ENCODE peak calls at places on chromosomes 4 and X, in nine cellular contexts. B, A, R, P, X, L, I, G and C are unnamed samples. For H3K4me1, the result is how much of the 10 kb centered on the place peaks cover.

GRCh38 chr4:139015948-139016451 is 419 bp downstream of the NOCT start:
- DNase-seq in B (no peak), A (peak), R (peak), P (peak), X (peak), L (no peak), I (peak), G (no peak), C (no peak)

GRCh38 chrX:35098419-35098818 is 155.8 kb downstream of the FAM47B start:
- DNase-seq in B (no peak), A (no peak), R (no peak), P (no peak), X (no peak), L (no peak), I (no peak), G (no peak), C (no peak)

GRCh38 chr4:16707874-16708273 is 190.6 kb downstream of the LDB2 start:
- DNase-seq in B (no peak), A (peak), R (no peak), P (no peak), X (no peak), L (no peak), I (no peak), G (no peak), C (no peak)

GRCh38 chr4:37685726-37686372 is 327 bp downstream of the RELL1 start:
- DNase-seq in B (peak), A (peak), R (peak), P (peak), X (peak), L (peak), I (no peak), G (peak), C (no peak)

GRCh38 chr4:66814277-66814676 is 731.0 kb downstream of the CENPC start:
- DNase-seq in B (no peak), A (no peak), R (no peak), P (no peak), X (no peak), L (no peak), I (no peak), G (no peak), C (no peak)

GRCh38 chr4:181860157-181860556 is 383.0 kb upstream of the TENM3 start:
- DNase-seq in B (no peak), A (peak), R (peak), P (no peak), X (no peak), L (no peak), I (no peak), G (no peak), C (no peak)

GRCh38 chr4:178823673-178824072 is 1381.4 kb upstream of the AGA start:
- DNase-seq in B (no peak), A (peak), R (no peak), P (no peak), X (no peak), L (no peak), I (no peak), G (no peak), C (no peak)

GRCh38 chrX:22220941-22221340 is 51.8 kb upstream of the CBLL2 start:
- DNase-seq in B (no peak), A (peak), R (no peak), P (no peak), X (no peak), L (peak), I (no peak), G (no peak), C (peak)

GRCh38 chr4:169898095-169898494 is 128.1 kb downstream of the MFAP3L start:
- DNase-seq in B (no peak), A (peak), R (no peak), P (no peak), X (no peak), L (no peak), I (no peak), G (no peak), C (no peak)

GRCh38 chr4:145694929-145695328 is 15.0 kb downstream of the C4orf51 start:
- DNase-seq in B (no peak), A (peak), R (no peak), P (no peak), X (no peak), L (no peak), I (no peak), G (no peak), C (no peak)

GRCh38 chrX:44585866-44586265 is 43.2 kb upstream of the FUNDC1 start:
- DNase-seq in B (no peak), A (no peak), R (no peak), P (no peak), X (no peak), L (no peak), I (no peak), G (no peak), C (no peak)

GRCh38 chr4:96293806-96294205 is 453.9 kb downstream of the PDHA2 start:
- DNase-seq in B (no peak), A (no peak), R (no peak), P (no peak), X (no peak), L (no peak), I (no peak), G (no peak), C (no peak)

GRCh38 chr4:44196796-44197195 is 251.8 kb downstream of the KCTD8 start:
- DNase-seq in B (no peak), A (no peak), R (no peak), P (no peak), X (no peak), L (no peak), I (no peak), G (no peak), C (no peak)

GRCh38 chr4:101563126-101563525 is 215.8 kb upstream of the PPP3CA start:
- DNase-seq in B (no peak), A (no peak), R (no peak), P (no peak), X (no peak), L (no peak), I (no peak), G (no peak), C (no peak)

GRCh38 chr4:10180927-10181744 is 64.5 kb upstream of the WDR1 start:
- DNase-seq in B (no peak), A (peak), R (no peak), P (no peak), X (no peak), L (no peak), I (no peak), G (no peak), C (peak)

GRCh38 chrX:13170966-13171558 is 126.6 kb upstream of the FAM9C start:
- DNase-seq in B (no peak), A (no peak), R (no peak), P (no peak), X (no peak), L (no peak), I (no peak), G (no peak), C (no peak)

GRCh38 chr4:40193018-40193571 is 3.7 kb upstream of the RHOH start:
- DNase-seq in B (no peak), A (no peak), R (no peak), P (no peak), X (no peak), L (no peak), I (no peak), G (no peak), C (no peak)

GRCh38 chrX:132954323-132954722 is 4.1 kb downstream of the HS6ST2 start:
- DNase-seq in B (no peak), A (no peak), R (no peak), P (no peak), X (no peak), L (no peak), I (no peak), G (no peak), C (no peak)

GRCh38 chr4:163694385-163694784 is 199.9 kb downstream of the TMA16 start:
- DNase-seq in B (no peak), A (peak), R (no peak), P (no peak), X (no peak), L (no peak), I (no peak), G (no peak), C (peak)

GRCh38 chr4:130486186-130486585 is 1390.2 kb downstream of the C4orf33 start:
- DNase-seq in B (no peak), A (peak), R (peak), P (no peak), X (no peak), L (no peak), I (no peak), G (no peak), C (no peak)

GRCh38 chr4:74174941-74175340 is 17.0 kb downstream of the MTHFD2L start:
- DNase-seq in B (no peak), A (no peak), R (no peak), P (no peak), X (no peak), L (no peak), I (no peak), G (no peak), C (no peak)

GRCh38 chrX:20641954-20642353 is 375.2 kb upstream of the RPS6KA3 start:
- DNase-seq in B (no peak), A (no peak), R (no peak), P (no peak), X (no peak), L (no peak), I (no peak), G (no peak), C (no peak)

GRCh38 chrX:20637351-20637750 is 370.6 kb upstream of the RPS6KA3 start:
- DNase-seq in B (no peak), A (peak), R (no peak), P (no peak), X (no peak), L (no peak), I (no peak), G (no peak), C (no peak)

GRCh38 chrX:20639115-20639514 is 372.4 kb upstream of the RPS6KA3 start:
- DNase-seq in B (no peak), A (no peak), R (no peak), P (no peak), X (no peak), L (no peak), I (no peak), G (no peak), C (no peak)
- H3K4me1 ChIP-seq in B (under half), A (under half), R (under half), P (under half), X (under half), L (under half), I (under half), G (under half), C (under half)

DNA sequence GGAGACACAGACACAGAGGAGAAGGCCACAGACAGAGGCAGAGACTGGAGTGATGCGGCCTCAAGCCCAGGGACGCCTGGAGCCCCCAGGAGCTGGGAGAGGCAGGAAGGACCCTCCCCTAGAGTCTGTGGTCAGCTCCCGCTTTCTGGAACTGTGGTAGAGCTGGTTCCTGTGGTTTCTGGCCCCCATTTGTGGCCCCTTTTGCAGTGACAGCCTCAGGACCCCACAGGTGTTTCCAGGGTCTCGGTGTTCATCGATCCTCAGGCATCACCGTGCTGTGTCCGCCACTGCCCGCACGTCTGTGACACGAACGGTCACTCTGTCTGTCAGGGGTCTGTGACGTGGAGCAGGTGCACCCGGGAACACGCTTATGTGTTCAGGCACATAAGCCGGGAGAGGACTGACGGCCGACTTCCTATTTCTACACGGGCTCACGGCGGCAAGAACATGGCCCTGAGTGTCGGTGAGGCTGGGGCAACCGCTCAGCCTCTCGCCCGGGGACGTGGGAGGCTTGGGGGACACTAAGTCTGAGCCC is 7.9 kb downstream of the GTPBP6 start:
- DNase-seq in B (peak), A (no peak), R (no peak), P (no peak), X (no peak), L (no peak), I (no peak), G (peak), C (no peak)
- TF ChIP-seq CTCF in B (no peak), A (no peak), R (no peak), P (no peak), X (no peak), L (no peak), I (no peak), G (no peak), C (no peak)

GRCh38 chrX:10634681-10635161 is 14.3 kb upstream of the MID1 start:
- DNase-seq in B (no peak), A (peak), R (no peak), P (no peak), X (no peak), L (peak), I (no peak), G (no peak), C (peak)

GRCh38 chrX:10631416-10632145 is 11.2 kb upstream of the MID1 start:
- DNase-seq in B (no peak), A (no peak), R (no peak), P (no peak), X (no peak), L (no peak), I (no peak), G (no peak), C (no peak)

GRCh38 chrX:10636851-10637250 is 16.5 kb upstream of the MID1 start:
- DNase-seq in B (no peak), A (no peak), R (no peak), P (no peak), X (no peak), L (no peak), I (no peak), G (no peak), C (no peak)

GRCh38 chrX:10636337-10636736 is 16.0 kb upstream of the MID1 start:
- DNase-seq in B (no peak), A (peak), R (peak), P (no peak), X (peak), L (peak), I (no peak), G (no peak), C (peak)

DNA sequence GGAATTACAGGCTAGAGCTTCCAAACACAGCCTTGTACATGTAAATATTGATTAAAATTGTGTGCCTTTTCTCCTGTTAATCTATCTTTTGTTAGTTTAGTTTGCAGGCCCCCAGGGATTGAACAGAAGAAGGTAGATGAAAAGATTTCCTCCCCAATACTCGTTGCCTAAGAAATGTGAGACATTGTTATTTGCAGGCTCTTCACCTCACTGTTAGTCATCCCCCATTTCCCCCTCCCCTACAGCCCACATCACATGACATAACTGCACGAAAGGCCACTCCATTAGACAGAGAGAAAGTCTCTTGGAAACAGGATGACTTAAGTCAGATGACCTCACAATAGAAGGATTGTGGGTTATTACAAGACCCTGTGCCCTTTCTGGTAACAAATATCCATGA is 13.3 kb upstream of the MID1 start:
- DNase-seq in B (no peak), A (peak), R (no peak), P (no peak), X (peak), L (peak), I (no peak), G (no peak), C (peak)
- H3K27ac ChIP-seq in B (no peak), A (peak), R (no peak), P (no peak), X (no peak), L (peak), I (no peak), G (peak), C (peak)

DNA sequence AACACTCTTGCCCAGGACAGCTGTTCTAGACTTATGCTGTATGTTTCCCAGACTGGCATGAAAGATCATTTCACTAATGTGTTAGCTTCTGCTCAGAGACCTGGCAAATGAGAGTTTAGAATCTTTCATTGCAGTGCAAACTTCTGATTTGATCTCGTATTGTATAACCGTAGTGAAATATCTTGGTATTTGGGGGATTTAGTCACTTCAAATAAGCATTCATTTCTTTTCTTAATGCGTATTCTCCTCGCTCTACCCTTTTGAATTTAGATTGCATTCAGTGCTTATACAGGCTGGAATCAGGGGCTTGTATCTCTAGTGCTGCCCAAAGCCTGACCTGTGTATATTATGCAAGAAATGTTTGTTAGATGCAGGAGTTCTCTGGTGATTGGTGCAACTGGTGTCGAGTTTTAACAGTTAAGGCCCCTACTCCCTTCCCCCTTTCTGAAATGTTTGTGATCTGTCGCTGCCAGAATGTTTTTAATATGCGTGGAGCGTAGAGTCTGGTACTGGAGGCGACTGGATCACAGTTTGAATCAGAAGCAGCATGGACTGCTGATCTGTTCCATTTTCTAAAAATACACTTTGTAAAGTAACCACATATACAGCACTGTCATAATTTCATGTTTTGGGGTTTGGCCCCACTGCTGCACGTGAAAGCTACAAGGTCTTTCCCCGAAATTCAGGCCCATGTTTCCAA is 326.4 kb downstream of the ARHGAP10 start:
- DNase-seq in B (no peak), A (no peak), R (no peak), P (no peak), X (no peak), L (no peak), I (no peak), G (no peak), C (no peak)
- H3K4me1 ChIP-seq in B (half or more), A (under half), R (under half), P (half or more), X (under half), L (under half), I (under half), G (under half), C (under half)